ENCODE peak calls at places on chromosomes 2 and 18, in five cellular contexts. One of them, this sample, is unnamed.

GRCh38 chr2:170177950-170178781 is at the start of gene MYO3B:
- DNase-seq in stomach: no peak
- DNase-seq in IMR-90: peak
- DNase-seq in upper lobe of right lung: no peak
- DNase-seq in Calu3: no peak
- DNase-seq in this sample: no peak

GRCh38 chr2:16302431-16302830 is 362.1 kb downstream of the MYCN start:
- DNase-seq in stomach: no peak
- DNase-seq in IMR-90: no peak
- DNase-seq in upper lobe of right lung: no peak
- DNase-seq in Calu3: no peak
- DNase-seq in this sample: no peak

GRCh38 chr2:160402498-160402897 is 91.1 kb downstream of the RBMS1 start:
- DNase-seq in stomach: no peak
- DNase-seq in IMR-90: no peak
- DNase-seq in upper lobe of right lung: no peak
- DNase-seq in Calu3: no peak
- DNase-seq in this sample: no peak

GRCh38 chr18:69401475-69402218 is 959 bp downstream of the DOK6 start:
- DNase-seq in stomach: no peak
- DNase-seq in IMR-90: peak
- DNase-seq in upper lobe of right lung: no peak
- DNase-seq in Calu3: no peak
- DNase-seq in this sample: peak

GRCh38 chr2:228540976-228541375 is 359.5 kb upstream of the SPHKAP start:
- DNase-seq in stomach: no peak
- DNase-seq in IMR-90: no peak
- DNase-seq in upper lobe of right lung: no peak
- DNase-seq in Calu3: no peak
- DNase-seq in this sample: no peak

GRCh38 chr2:42908538-42909200 is 116.3 kb upstream of the HAAO start:
- DNase-seq in stomach: no peak
- DNase-seq in IMR-90: peak
- DNase-seq in upper lobe of right lung: no peak
- DNase-seq in Calu3: no peak
- DNase-seq in this sample: no peak

GRCh38 chr18:59851784-59852399 is 47.9 kb upstream of the PMAIP1 start:
- DNase-seq in stomach: no peak
- DNase-seq in IMR-90: no peak
- DNase-seq in upper lobe of right lung: no peak
- DNase-seq in Calu3: no peak
- DNase-seq in this sample: no peak

GRCh38 chr2:165238295-165238694 is 919 bp upstream of the SCN2A start:
- DNase-seq in stomach: no peak
- DNase-seq in IMR-90: peak
- DNase-seq in upper lobe of right lung: no peak
- DNase-seq in Calu3: peak
- DNase-seq in this sample: no peak

GRCh38 chr2:75494137-75494769 is 66.5 kb downstream of the EVA1A start:
- DNase-seq in stomach: no peak
- DNase-seq in IMR-90: peak
- DNase-seq in upper lobe of right lung: no peak
- DNase-seq in Calu3: no peak
- DNase-seq in this sample: no peak

GRCh38 chr2:177256026-177256425 is 8.5 kb downstream of the NFE2L2 start:
- DNase-seq in stomach: no peak
- DNase-seq in IMR-90: no peak
- DNase-seq in upper lobe of right lung: no peak
- DNase-seq in Calu3: no peak
- DNase-seq in this sample: no peak

GRCh38 chr2:177253704-177254103 is 10.8 kb downstream of the NFE2L2 start:
- DNase-seq in stomach: no peak
- DNase-seq in IMR-90: no peak
- DNase-seq in upper lobe of right lung: no peak
- DNase-seq in Calu3: no peak
- DNase-seq in this sample: no peak

GRCh38 chr2:177252808-177253531 is 11.6 kb downstream of the NFE2L2 start:
- DNase-seq in stomach: no peak
- DNase-seq in IMR-90: no peak
- DNase-seq in upper lobe of right lung: no peak
- DNase-seq in Calu3: no peak
- DNase-seq in this sample: no peak

GRCh38 chr2:177255227-177255601 is 9.3 kb downstream of the NFE2L2 start:
- DNase-seq in stomach: no peak
- DNase-seq in IMR-90: no peak
- DNase-seq in upper lobe of right lung: no peak
- DNase-seq in Calu3: no peak
- DNase-seq in this sample: no peak

DNA sequence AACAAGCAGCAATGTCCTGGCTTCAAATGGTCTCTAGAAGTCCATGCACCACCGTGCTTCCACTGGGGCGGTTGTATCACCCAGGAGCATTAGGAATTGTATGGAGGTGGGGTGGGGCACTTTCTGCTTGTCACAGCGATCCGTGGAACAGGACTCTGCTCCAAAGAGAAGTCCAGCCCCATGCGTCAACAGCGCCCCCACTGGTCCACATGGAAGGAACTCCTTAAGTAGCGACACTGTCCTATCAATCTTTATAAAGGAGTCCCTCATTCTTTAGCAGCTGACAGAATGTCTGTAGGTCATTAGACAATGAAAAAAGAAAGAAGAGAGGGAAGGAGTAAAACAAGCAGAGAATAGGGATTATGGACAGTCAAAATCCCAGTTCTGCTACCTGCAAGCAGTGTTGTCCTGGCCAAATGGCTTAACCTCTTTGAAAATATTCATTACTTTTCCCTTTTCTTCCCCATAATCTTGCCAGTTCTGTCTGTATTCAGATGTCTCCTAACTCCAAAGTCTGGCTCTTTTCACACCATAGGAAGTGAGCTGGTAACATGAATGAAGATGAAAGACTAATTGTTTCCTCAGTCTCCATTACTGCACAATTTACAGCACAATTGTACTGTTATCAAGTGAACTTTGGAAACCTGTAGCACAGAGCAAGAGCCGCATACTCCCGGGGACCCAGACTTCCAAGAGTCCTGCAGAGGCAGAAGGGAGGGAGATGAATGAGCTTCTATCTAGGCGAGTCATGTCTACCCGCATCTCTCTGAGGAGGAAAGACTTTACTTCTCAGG is 9.9 kb downstream of the NFE2L2 start:
- DNase-seq in stomach: peak
- DNase-seq in IMR-90: peak
- DNase-seq in upper lobe of right lung: no peak
- DNase-seq in Calu3: peak
- DNase-seq in this sample: no peak
- TF ChIP-seq CTCF in stomach: peak
- TF ChIP-seq CTCF in IMR-90: peak
- TF ChIP-seq CTCF in upper lobe of right lung: peak
- TF ChIP-seq CTCF in Calu3: peak
- TF ChIP-seq CTCF in this sample: peak

DNA sequence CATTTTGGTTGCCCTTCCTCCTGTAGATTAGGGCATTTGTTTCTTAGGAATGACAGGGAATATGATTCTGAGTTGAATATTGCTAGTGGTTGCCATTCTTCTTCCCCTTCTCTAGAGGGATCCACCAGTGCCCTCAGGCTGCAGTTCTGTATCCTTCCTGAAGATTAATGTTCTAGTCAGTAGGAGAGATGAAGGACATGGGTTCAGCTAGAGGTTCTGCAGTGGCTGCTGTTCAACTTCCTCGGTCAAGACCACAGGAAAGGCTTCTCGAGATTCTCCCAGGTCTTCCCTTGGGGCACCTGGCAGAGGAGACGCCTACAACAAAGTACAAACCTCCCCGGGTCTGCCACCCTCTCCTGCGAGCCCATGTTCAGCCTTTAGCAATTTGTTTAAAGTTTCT is 325.5 kb downstream of the AFF3 start:
- DNase-seq in stomach: no peak
- DNase-seq in IMR-90: no peak
- DNase-seq in upper lobe of right lung: no peak
- DNase-seq in Calu3: no peak
- DNase-seq in this sample: no peak
- TF ChIP-seq CTCF in stomach: no peak
- TF ChIP-seq CTCF in IMR-90: no peak
- TF ChIP-seq CTCF in upper lobe of right lung: no peak
- TF ChIP-seq CTCF in Calu3: no peak
- TF ChIP-seq CTCF in this sample: no peak

GRCh38 chr2:26982102-26982742 is 11.8 kb downstream of the MAPRE3 start:
- DNase-seq in stomach: peak
- DNase-seq in IMR-90: peak
- DNase-seq in upper lobe of right lung: peak
- DNase-seq in Calu3: peak
- DNase-seq in this sample: peak
- TF ChIP-seq CTCF in stomach: peak
- TF ChIP-seq CTCF in IMR-90: no peak
- TF ChIP-seq CTCF in upper lobe of right lung: peak
- TF ChIP-seq CTCF in Calu3: peak
- TF ChIP-seq CTCF in this sample: peak

GRCh38 chr2:103159018-103159417 is 397.2 kb downstream of the TMEM182 start:
- DNase-seq in stomach: no peak
- DNase-seq in IMR-90: no peak
- DNase-seq in upper lobe of right lung: no peak
- DNase-seq in Calu3: no peak
- DNase-seq in this sample: no peak
- TF ChIP-seq CTCF in stomach: no peak
- TF ChIP-seq CTCF in IMR-90: no peak
- TF ChIP-seq CTCF in upper lobe of right lung: no peak
- TF ChIP-seq CTCF in Calu3: no peak
- TF ChIP-seq CTCF in this sample: no peak

GRCh38 chr2:178069551-178069950 is 3.0 kb downstream of the PDE11A start:
- DNase-seq in stomach: no peak
- DNase-seq in IMR-90: no peak
- DNase-seq in upper lobe of right lung: no peak
- DNase-seq in Calu3: no peak
- DNase-seq in this sample: no peak
- TF ChIP-seq CTCF in stomach: no peak
- TF ChIP-seq CTCF in IMR-90: no peak
- TF ChIP-seq CTCF in upper lobe of right lung: no peak
- TF ChIP-seq CTCF in Calu3: no peak
- TF ChIP-seq CTCF in this sample: peak

DNA sequence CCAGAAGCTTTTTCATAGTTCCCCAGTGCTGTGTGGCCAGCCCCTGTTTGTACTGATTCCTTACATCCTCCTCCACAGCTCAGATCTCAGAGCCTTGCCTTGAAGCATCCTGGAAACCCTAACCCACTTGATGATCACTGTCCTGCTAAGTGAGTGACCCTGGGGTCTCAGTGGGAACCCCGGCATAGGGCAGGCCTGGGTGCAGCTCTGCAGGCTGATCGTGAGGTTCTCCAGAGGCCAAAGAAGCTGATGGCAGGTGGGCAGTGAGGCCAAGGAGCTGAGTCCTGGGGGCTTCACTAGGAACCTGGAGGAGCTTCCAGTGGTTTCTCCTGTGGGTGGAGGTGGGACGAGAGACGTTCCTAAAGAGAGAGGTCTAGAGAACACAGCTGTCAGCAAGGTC is 47.4 kb upstream of the BIN1 start:
- DNase-seq in stomach: no peak
- DNase-seq in IMR-90: no peak
- DNase-seq in upper lobe of right lung: no peak
- DNase-seq in Calu3: no peak
- DNase-seq in this sample: no peak
- TF ChIP-seq CTCF in stomach: no peak
- TF ChIP-seq CTCF in IMR-90: no peak
- TF ChIP-seq CTCF in upper lobe of right lung: no peak
- TF ChIP-seq CTCF in Calu3: no peak
- TF ChIP-seq CTCF in this sample: no peak

DNA sequence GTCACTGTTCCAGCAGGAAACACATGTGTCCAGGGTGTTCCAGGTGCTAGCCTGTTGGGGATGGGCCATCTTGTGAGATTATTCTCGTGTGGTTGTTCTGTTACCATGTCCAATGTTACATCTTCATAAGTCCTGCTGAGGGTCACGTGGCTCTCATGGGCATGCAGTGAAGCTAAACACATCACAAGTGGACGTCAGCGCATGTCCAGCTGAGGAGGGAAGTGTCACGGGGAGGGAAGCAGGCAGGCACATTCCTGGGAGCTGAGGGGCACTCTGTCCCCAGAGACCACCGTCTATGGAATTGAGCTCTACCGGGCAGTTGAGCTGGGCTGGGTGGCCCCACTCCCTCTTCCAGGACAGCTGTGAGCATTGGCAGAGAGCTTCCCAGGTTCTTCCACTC is 155.3 kb upstream of the TWIST2 start:
- DNase-seq in stomach: no peak
- DNase-seq in IMR-90: no peak
- DNase-seq in upper lobe of right lung: no peak
- DNase-seq in Calu3: no peak
- DNase-seq in this sample: no peak
- TF ChIP-seq CTCF in stomach: no peak
- TF ChIP-seq CTCF in IMR-90: no peak
- TF ChIP-seq CTCF in upper lobe of right lung: no peak
- TF ChIP-seq CTCF in Calu3: no peak
- TF ChIP-seq CTCF in this sample: no peak

GRCh38 chr2:24754985-24755690 is 38.1 kb downstream of the PTRHD1 start:
- DNase-seq in stomach: no peak
- DNase-seq in IMR-90: peak
- DNase-seq in upper lobe of right lung: no peak
- DNase-seq in Calu3: no peak
- DNase-seq in this sample: peak
- TF ChIP-seq CTCF in stomach: no peak
- TF ChIP-seq CTCF in IMR-90: no peak
- TF ChIP-seq CTCF in upper lobe of right lung: no peak
- TF ChIP-seq CTCF in Calu3: no peak
- TF ChIP-seq CTCF in this sample: no peak

DNA sequence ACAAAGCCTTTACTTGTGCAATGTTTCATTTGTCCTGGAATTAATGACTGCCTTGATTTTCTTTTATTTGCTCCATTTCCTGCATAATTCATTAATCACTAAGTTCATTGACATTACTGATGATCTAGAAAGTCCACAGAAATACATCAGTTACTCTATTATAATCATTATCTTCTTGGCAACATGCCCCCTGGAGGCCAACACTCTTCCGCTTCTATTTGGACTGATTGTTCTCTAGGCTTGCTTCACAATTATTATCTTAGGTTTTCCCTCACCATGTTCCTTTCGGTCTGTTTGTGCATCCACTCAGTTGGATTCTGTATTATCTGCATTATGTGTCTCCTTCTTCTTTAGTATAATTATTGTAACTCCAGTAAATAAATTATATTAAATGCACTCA is 461.0 kb upstream of the CDH2 start:
- DNase-seq in stomach: no peak
- DNase-seq in IMR-90: no peak
- DNase-seq in upper lobe of right lung: no peak
- DNase-seq in Calu3: no peak
- DNase-seq in this sample: no peak
- TF ChIP-seq CTCF in stomach: no peak
- TF ChIP-seq CTCF in IMR-90: no peak
- TF ChIP-seq CTCF in upper lobe of right lung: no peak
- TF ChIP-seq CTCF in Calu3: no peak
- TF ChIP-seq CTCF in this sample: peak